ENCODE peak calls at places on chromosome 17, in nine cellular contexts. W is prostate gland, S is left ventricle myocardium inferior, X is astrocyte, M is ovary, R is H1, V is HCT116, T is lung, G is left lung. D is an unnamed sample.
A peak's percentile ranks its signal among the peaks of the same experiment; 100 is the strongest.

GRCh38 chr17:6314311-6314710 is 120.6 kb downstream of the AIPL1 start:
- DNase-seq in T (no peak), M (no peak), S (no peak), W (no peak), G (no peak), V (no peak), X (no peak), R (no peak), D (no peak)

GRCh38 chr17:17028878-17029535 is 13.2 kb upstream of the MPRIP start:
- DNase-seq in S (no peak), X (no peak), R (no peak), G (no peak), V (no peak), T (no peak), M (no peak), W (no peak), D (peak; percentile 40)

GRCh38 chr17:64687959-64688358 is 25.9 kb upstream of the SMURF2 start:
- DNase-seq in S (no peak), G (no peak), V (no peak), W (no peak), X (peak; percentile 82), M (no peak), T (no peak), R (no peak), D (no peak)

GRCh38 chr17:42563950-42564349 is 2.0 kb downstream of the COASY start:
- DNase-seq in S (no peak), G (no peak), V (no peak), T (no peak), R (no peak), X (no peak), M (no peak), W (no peak), D (no peak)

GRCh38 chr17:260031-260791 is 78.8 kb upstream of the DOC2B start:
- DNase-seq in W (no peak), X (no peak), V (no peak), M (peak; percentile 12), S (no peak), R (peak; percentile 3), T (no peak), G (no peak), D (peak; percentile 25)

GRCh38 chr17:65987988-65988387 is 203.9 kb downstream of the CEP112 start:
- DNase-seq in W (peak; percentile 12), S (no peak), T (no peak), R (no peak), M (no peak), V (peak; percentile 66), G (no peak), X (peak; percentile 6), D (no peak)

GRCh38 chr17:9839433-9839832 is 13.7 kb downstream of the GLP2R start:
- DNase-seq in G (no peak), R (peak; percentile 3), W (no peak), V (no peak), T (no peak), X (no peak), S (no peak), M (no peak), D (no peak)

GRCh38 chr17:64218066-64218465 is 45.0 kb downstream of the TEX2 start:
- DNase-seq in G (no peak), X (no peak), M (no peak), T (no peak), R (no peak), W (no peak), V (no peak), S (no peak), D (no peak)

GRCh38 chr17:79534851-79535727 is 75.8 kb downstream of the RBFOX3 start:
- DNase-seq in M (no peak), R (no peak), W (no peak), X (no peak), T (no peak), S (no peak), V (no peak), G (no peak), D (no peak)
- H3K36me3 ChIP-seq in M (no peaks in the 10 kb centered on the region), R (no peaks in the 10 kb centered on the region), W (no peaks in the 10 kb centered on the region), X (no peaks in the 10 kb centered on the region), T (no peaks in the 10 kb centered on the region), S (no peaks in the 10 kb centered on the region), V (no peaks in the 10 kb centered on the region), G (no peaks in the 10 kb centered on the region), D (no peaks in the 10 kb centered on the region)

GRCh38 chr17:82647593-82648164 is 565 bp downstream of the WDR45B start:
- DNase-seq in S (no peak), R (no peak), M (peak; percentile 62), W (no peak), X (no peak), V (no peak), T (peak; percentile 41), G (no peak), D (peak; percentile 54)
- TF ChIP-seq CTCF in S (no peak), R (no peak), M (no peak), W (peak; percentile 22), X (no peak), V (peak; percentile 36), T (no peak), G (no peak), D (no peak)

DNA sequence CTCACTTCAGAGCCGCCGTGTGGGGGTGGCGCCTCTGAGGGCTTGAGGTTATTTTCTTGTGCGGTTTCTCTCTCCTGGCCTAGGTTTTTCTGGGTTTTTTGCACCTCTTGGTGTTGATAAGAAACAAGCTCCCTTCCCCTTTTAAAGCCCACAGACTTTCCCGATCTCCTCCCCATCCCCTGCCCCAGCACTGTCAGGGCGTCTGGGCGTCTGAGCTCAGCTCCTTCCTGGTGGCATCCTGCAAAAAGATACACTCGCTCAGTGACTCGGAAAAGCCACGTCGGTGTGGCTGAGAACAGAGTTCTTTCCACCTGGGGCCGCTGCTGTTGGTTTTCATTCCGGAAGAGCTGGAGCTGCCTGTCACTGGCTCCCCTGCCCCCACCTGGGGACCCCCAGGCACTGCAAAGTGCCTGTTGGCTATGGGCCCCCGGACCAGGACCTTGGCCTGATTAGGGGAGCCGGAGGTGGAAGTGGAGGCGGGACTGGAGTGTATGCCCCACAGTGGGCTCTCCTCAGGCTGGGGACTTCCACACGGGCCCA is 14.5 kb downstream of the BAIAP2 start:
- DNase-seq in S (no peak), V (no peak), R (no peak), X (no peak), G (no peak), T (no peak), M (no peak), W (no peak), D (no peak)
- H3K36me3 ChIP-seq in S (no peaks in the 10 kb centered on the region), V (no peaks in the 10 kb centered on the region), R (no peaks in the 10 kb centered on the region), X (no peaks in the 10 kb centered on the region), G (no peaks in the 10 kb centered on the region), T (no peaks in the 10 kb centered on the region), M (no peaks in the 10 kb centered on the region), W (no peaks in the 10 kb centered on the region), D (no peaks in the 10 kb centered on the region)

DNA sequence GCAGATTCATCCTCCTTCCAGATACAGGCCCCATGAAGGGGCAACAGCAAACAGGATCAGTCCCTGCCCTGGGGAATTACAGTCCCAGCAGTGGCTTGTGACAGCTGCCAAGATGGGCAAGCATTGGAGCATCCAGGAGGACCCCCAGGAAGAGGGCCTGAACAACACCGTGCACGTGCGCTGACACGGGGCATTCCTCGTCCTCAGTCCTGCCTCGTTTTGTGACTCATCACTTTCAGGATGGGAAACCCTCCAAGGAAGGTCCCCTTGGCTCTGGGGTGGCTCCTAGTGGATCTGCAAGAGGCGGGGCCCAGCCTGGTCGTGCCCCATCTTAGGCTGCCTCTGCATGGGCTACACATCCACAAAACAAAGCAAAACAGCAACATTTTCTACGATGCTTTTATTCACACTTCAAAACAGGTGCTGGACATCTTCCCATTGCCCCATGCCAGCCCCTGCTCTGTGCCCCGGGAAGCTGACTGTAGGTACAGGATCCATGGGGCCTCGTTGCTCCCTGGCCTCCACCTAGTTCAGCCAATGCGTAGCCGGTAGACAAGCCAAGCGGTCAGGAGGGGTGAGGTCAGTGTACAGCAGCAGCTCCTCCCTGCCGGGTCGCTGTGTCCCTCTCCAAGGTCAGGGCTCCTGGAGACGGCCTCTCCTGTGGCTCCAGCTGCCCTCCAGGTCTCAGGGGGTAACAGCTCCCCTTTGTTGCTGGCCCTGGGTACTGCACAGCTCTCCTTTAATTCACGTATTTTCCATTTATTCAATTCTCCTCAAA is 32.3 kb downstream of the ACTG1 start:
- DNase-seq in G (no peak), X (peak; percentile 53), T (no peak), S (no peak), M (peak; percentile 55), R (no peak), W (no peak), V (no peak), D (no peak)
- TF ChIP-seq CTCF in G (no peak), X (no peak), T (no peak), S (peak; percentile 10), M (no peak), R (no peak), W (no peak), V (peak; percentile 10), D (no peak)

D was measured in mucosa of descending colon.